ENCODE peak calls at places on chromosomes 11 and 22, in ten cellular contexts. D, Y, I, K, C, Z, U, J, R and P are unnamed samples.

GRCh38 chr11:8375932-8376331 is 112.3 kb upstream of the LMO1 start:
- DNase-seq in D (no peak), Y (no peak), I (no peak), K (no peak), C (no peak), Z (no peak), U (no peak), J (no peak), R (no peak), P (no peak)

GRCh38 chr11:61783717-61784505 is 8.5 kb downstream of the TMEM258 start:
- DNase-seq in D (no peak), Y (no peak), I (peak; percentile 40), K (no peak), C (no peak), Z (no peak), U (no peak), J (no peak), R (no peak), P (no peak)

GRCh38 chr22:27193215-27193614 is 535.8 kb downstream of the MIAT start:
- DNase-seq in D (no peak), Y (no peak), I (no peak), K (no peak), C (no peak), Z (no peak), U (no peak), J (no peak), R (no peak), P (no peak)

GRCh38 chr11:96744697-96745096 is 354.9 kb downstream of the JRKL start:
- DNase-seq in D (no peak), Y (no peak), I (no peak), K (no peak), C (no peak), Z (no peak), U (no peak), J (no peak), R (no peak), P (no peak)

GRCh38 chr22:30878516-30879365 is 89.8 kb downstream of the MORC2 start:
- DNase-seq in D (no peak), Y (no peak), I (no peak), K (no peak), C (no peak), Z (no peak), U (no peak), J (no peak), R (no peak), P (no peak)

GRCh38 chr11:122954455-122954854 is 27.2 kb downstream of the BSX start:
- DNase-seq in D (no peak), Y (no peak), I (peak; percentile 10), K (no peak), C (no peak), Z (no peak), U (no peak), J (no peak), R (no peak), P (no peak)

GRCh38 chr11:60936467-60937143 is 12.3 kb downstream of the TMEM132A start:
- DNase-seq in D (no peak), Y (no peak), I (no peak), K (no peak), C (no peak), Z (no peak), U (no peak), J (no peak), R (no peak), P (no peak)

GRCh38 chr22:41910050-41910598 is 4.8 kb downstream of the SHISA8 start:
- DNase-seq in D (no peak), Y (no peak), I (no peak), K (no peak), C (no peak), Z (no peak), U (no peak), J (no peak), R (peak; percentile 42), P (no peak)

GRCh38 chr22:46040471-46041465 is 63.8 kb upstream of the WNT7B start:
- DNase-seq in D (no peak), Y (no peak), I (no peak), K (no peak), C (no peak), Z (no peak), U (no peak), J (no peak), R (no peak), P (no peak)

GRCh38 chr22:39535302-39535805 is 2.8 kb upstream of the RPS19BP1 start:
- DNase-seq in D (no peak), Y (no peak), I (no peak), K (no peak), C (no peak), Z (no peak), U (no peak), J (peak; percentile 25), R (no peak), P (no peak)

GRCh38 chr22:42799462-42800405 is 57.3 kb downstream of the ARFGAP3 start:
- DNase-seq in D (no peak), Y (no peak), I (peak; percentile 11), K (no peak), C (no peak), Z (no peak), U (no peak), J (no peak), R (no peak), P (no peak)

GRCh38 chr22:28670153-28670552 is 9.5 kb downstream of the TTC28 start:
- DNase-seq in D (no peak), Y (no peak), I (no peak), K (no peak), C (no peak), Z (no peak), U (no peak), J (no peak), R (no peak), P (peak; percentile 51)